ENCODE peak calls at places on chromosomes 2 and 18, in four cellular contexts. I is substantia nigra, M is HTR-8/SVneo, R is fibroblast of mammary gland. C is an unnamed sample.

GRCh38 chr18:6877288-6877687 is 147.8 kb downstream of the ARHGAP28 start:
- DNase-seq in I (no peak), M (no peak), R (no peak), C (no peak)

GRCh38 chr2:117942958-117943672 is 70.8 kb downstream of the CCDC93 start:
- DNase-seq in I (no peak), M (no peak), R (peak; percentile 58), C (peak; percentile 47)

GRCh38 chr2:99707592-99707991 is 217.8 kb upstream of the REV1 start:
- DNase-seq in I (no peak), M (no peak), R (peak; percentile 28), C (peak; percentile 35)

GRCh38 chr2:224922142-224922727 is 120.0 kb downstream of the DOCK10 start:
- DNase-seq in I (no peak), M (no peak), R (no peak), C (no peak)

GRCh38 chr18:79542876-79543750 is 136.5 kb upstream of the CTDP1 start:
- DNase-seq in I (peak; percentile 61), M (no peak), R (no peak), C (no peak)

GRCh38 chr2:164456599-164456998 is 164.7 kb downstream of the GRB14 start:
- DNase-seq in I (no peak), M (no peak), R (no peak), C (no peak)

GRCh38 chr2:8107979-8108378 is 573.9 kb upstream of the ID2 start:
- DNase-seq in I (no peak), M (no peak), R (no peak), C (no peak)

GRCh38 chr18:34921811-34922385 is 119.3 kb upstream of the MAPRE2 start:
- DNase-seq in I (no peak), M (no peak), R (no peak), C (no peak)

GRCh38 chr18:8803063-8803795 is 97.9 kb downstream of the MTCL1 start:
- DNase-seq in I (no peak), M (no peak), R (no peak), C (no peak)

GRCh38 chr2:240597054-240597418 is 10.5 kb downstream of the CAPN10 start:
- DNase-seq in I (no peak), M (no peak), R (no peak), C (no peak)

GRCh38 chr18:9803698-9804516 is 81.9 kb upstream of the TXNDC2 start:
- DNase-seq in I (peak; percentile 39), M (no peak), R (no peak), C (peak; percentile 38)

GRCh38 chr2:113227290-113227689 is 51.4 kb downstream of the PAX8 start:
- DNase-seq in I (no peak), M (no peak), R (no peak), C (no peak)

GRCh38 chr2:131011481-131011880 is 81.8 kb downstream of the FAM168B start:
- DNase-seq in I (no peak), M (no peak), R (no peak), C (no peak)

GRCh38 chr2:160440888-160441287 is 52.7 kb downstream of the RBMS1 start:
- DNase-seq in I (no peak), M (no peak), R (peak; percentile 36), C (no peak)

GRCh38 chr2:218284106-218284811 is 8.0 kb downstream of the TMBIM1 start:
- DNase-seq in I (no peak), M (no peak), R (peak; percentile 92), C (peak; percentile 82)

GRCh38 chr2:32135409-32135808 is 30.3 kb upstream of the SLC30A6 start:
- DNase-seq in I (no peak), M (peak; percentile 90), R (peak; percentile 78), C (peak; percentile 87)

GRCh38 chr18:24818451-24818850 is 358.0 kb downstream of the HRH4 start:
- DNase-seq in I (no peak), M (no peak), R (no peak), C (no peak)

GRCh38 chr2:197360744-197361156 is 50.2 kb upstream of the ANKRD44 start:
- DNase-seq in I (no peak), M (no peak), R (peak; percentile 91), C (no peak)

GRCh38 chr18:62781893-62782292 is 66.6 kb downstream of the PHLPP1 start:
- DNase-seq in I (no peak), M (no peak), R (peak; percentile 96), C (peak; percentile 80)

GRCh38 chr18:60684843-60685513 is 312.4 kb upstream of the MC4R start:
- DNase-seq in I (no peak), M (no peak), R (peak; percentile 45), C (peak; percentile 42)

GRCh38 chr2:10668402-10669012 is 21.3 kb downstream of the NOL10 start:
- DNase-seq in I (no peak), M (peak; percentile 26), R (peak; percentile 69), C (peak; percentile 80)

GRCh38 chr2:85180322-85181092 is 47.3 kb downstream of the TCF7L1 start:
- DNase-seq in I (no peak), M (no peak), R (no peak), C (no peak)

GRCh38 chr18:48687694-48688042 is 148.8 kb downstream of the CTIF start:
- DNase-seq in I (no peak), M (no peak), R (no peak), C (no peak)

C was measured in cardiac fibroblast.